ENCODE peak calls at places on chromosomes 13 and 19, in nine cellular contexts. I, D, G, F, C, M, Y, T and B are unnamed samples.

GRCh38 chr13:29529755-29530154 is 65.7 kb downstream of the SLC7A1 start:
- DNase-seq in Y (no peak), D (no peak), C (no peak), M (no peak), T (no peak), I (no peak), G (no peak), F (no peak), B (no peak)

GRCh38 chr13:73481877-73482445 is 423.2 kb downstream of the KLF5 start:
- DNase-seq in F (no peak), M (no peak), D (no peak), G (no peak), Y (no peak), C (no peak), T (no peak), I (no peak), B (no peak)

GRCh38 chr19:18013621-18014111 is 5.7 kb downstream of the ARRDC2 start:
- DNase-seq in I (no peak), Y (peak), G (no peak), T (no peak), F (no peak), D (no peak), C (no peak), M (no peak), B (no peak)

GRCh38 chr19:44021221-44021620 is 4.0 kb upstream of the ZNF222 start:
- DNase-seq in F (no peak), G (no peak), C (no peak), D (no peak), I (no peak), T (no peak), M (no peak), Y (no peak), B (no peak)

GRCh38 chr13:38042771-38043170 is 173.2 kb upstream of the TRPC4 start:
- DNase-seq in F (peak), C (no peak), M (no peak), Y (no peak), T (no peak), G (no peak), D (peak), I (peak), B (no peak)

GRCh38 chr19:1063909-1064660 is 2.9 kb upstream of the ARHGAP45 start:
- DNase-seq in D (no peak), T (no peak), M (no peak), F (no peak), Y (no peak), C (peak), I (no peak), G (peak), B (peak)

GRCh38 chr13:112890316-112891131 is 78.5 kb upstream of the MCF2L start:
- DNase-seq in C (no peak), F (no peak), T (no peak), D (no peak), I (no peak), Y (no peak), G (no peak), M (no peak), B (no peak)

GRCh38 chr13:110973007-110973700 is 58.3 kb upstream of the ANKRD10 start:
- DNase-seq in D (no peak), Y (no peak), T (no peak), M (no peak), C (no peak), F (no peak), I (no peak), G (no peak), B (no peak)

GRCh38 chr19:34431681-34432402 is 3.7 kb downstream of the UBA2 start:
- DNase-seq in T (no peak), I (no peak), C (no peak), Y (no peak), F (no peak), D (no peak), G (no peak), M (no peak), B (no peak)

GRCh38 chr13:39527961-39528720 is 74.9 kb downstream of the LHFPL6 start:
- DNase-seq in C (no peak), T (no peak), Y (no peak), D (peak), I (peak), M (peak), F (peak), G (no peak), B (peak)

GRCh38 chr13:40819797-40820315 is 30.4 kb downstream of the SLC25A15 start:
- DNase-seq in Y (no peak), G (no peak), D (no peak), C (no peak), I (no peak), F (no peak), T (no peak), M (no peak), B (no peak)

GRCh38 chr13:57128909-57129308 is 11.8 kb upstream of the PRR20A start:
- DNase-seq in I (peak), T (no peak), G (peak), D (no peak), Y (peak), F (no peak), C (no peak), M (no peak), B (peak)

GRCh38 chr19:6322284-6322683 is 11.1 kb downstream of the ACER1 start:
- DNase-seq in T (no peak), D (no peak), G (no peak), M (no peak), Y (no peak), F (no peak), I (no peak), C (no peak), B (no peak)

GRCh38 chr19:57642396-57643046 is 9.6 kb downstream of the ZNF211 start:
- DNase-seq in D (no peak), C (no peak), G (no peak), I (no peak), F (no peak), M (no peak), T (no peak), Y (no peak), B (no peak)

GRCh38 chr13:99958402-99959126 is 13.0 kb downstream of the ZIC5 start:
- DNase-seq in F (no peak), G (peak), M (no peak), C (peak), D (no peak), Y (peak), I (no peak), T (no peak), B (no peak)
- TF ChIP-seq EZH2 in F (no peak), G (peak), M (no peak), C (peak), D (peak), Y (no peak), I (no peak), T (no peak), B (no peak)

GRCh38 chr19:7873304-7874079 is 698 bp downstream of the PRR36 start:
- DNase-seq in D (no peak), M (no peak), C (peak), T (no peak), I (no peak), F (no peak), Y (no peak), G (peak), B (no peak)
- TF ChIP-seq EZH2 in D (peak), M (no peak), C (no peak), T (no peak), I (no peak), F (peak), Y (no peak), G (no peak), B (no peak)

DNA sequence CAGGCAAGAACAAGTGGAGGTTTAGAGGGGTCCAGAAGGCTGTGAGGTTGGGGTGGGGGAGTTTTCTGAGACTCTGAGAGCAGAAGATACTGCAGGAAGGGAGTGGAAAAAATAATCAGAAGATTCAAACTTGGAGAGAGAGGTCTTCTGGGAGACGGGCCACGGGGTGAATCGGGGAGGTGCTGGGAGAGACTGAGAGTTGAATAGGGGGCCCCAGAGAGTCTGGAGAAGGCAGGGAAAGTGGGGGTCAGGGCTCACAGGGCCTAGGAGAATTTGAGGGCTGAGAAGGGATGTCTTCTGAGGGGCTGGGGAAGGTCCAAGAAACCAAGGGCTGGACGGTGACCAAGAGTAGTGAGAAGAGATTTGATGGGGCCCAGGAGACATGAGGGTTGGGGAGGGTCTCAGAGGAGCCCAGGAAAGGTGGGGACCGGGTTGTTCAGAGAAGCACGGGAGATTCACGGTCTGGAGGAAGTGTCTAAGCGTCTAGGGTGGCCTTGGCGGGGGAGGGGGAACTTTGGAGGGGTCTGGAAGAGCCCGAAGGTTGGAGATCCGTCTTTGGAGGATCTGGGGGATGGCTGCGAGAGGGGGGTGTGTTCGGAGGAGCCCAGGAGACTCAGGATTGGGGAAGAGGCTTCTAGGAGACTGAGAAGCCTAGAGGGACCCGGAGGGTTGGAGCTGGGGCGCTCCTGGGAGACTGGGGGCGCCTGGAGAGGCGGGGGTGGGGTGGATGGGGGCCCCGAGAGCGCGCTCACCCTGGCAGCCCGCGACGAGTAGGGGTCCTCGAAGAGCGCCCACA is 1.5 kb downstream of the KCNC3 start:
- DNase-seq in T (no peak), G (peak), C (no peak), D (no peak), F (no peak), M (no peak), Y (no peak), I (no peak), B (no peak)
- TF ChIP-seq EZH2 in T (no peak), G (no peak), C (no peak), D (no peak), F (no peak), M (no peak), Y (no peak), I (no peak), B (no peak)

DNA sequence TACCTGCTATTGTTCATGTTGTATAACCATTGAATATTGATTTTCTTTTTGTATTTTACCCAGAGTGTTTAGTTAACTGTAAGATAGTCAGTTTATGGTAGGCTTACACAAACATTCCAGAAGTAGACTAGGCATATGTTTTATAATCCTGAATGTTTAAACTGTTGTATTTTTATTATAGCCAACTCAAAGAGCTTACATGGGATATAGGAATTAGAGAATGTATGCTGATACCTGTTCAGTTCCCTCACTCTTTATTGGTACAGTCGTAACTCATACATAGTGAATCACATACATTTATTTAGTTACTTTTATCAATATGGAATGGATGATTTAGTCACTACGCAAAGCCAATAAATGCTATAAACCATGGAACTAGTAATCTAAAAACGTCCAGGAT is 657.9 kb downstream of the SLITRK5 start:
- DNase-seq in M (no peak), Y (no peak), I (no peak), G (no peak), D (no peak), C (no peak), F (no peak), T (no peak), B (no peak)
- TF ChIP-seq EZH2 in M (no peak), Y (no peak), I (no peak), G (no peak), D (no peak), C (no peak), F (no peak), T (no peak), B (no peak)

DNA sequence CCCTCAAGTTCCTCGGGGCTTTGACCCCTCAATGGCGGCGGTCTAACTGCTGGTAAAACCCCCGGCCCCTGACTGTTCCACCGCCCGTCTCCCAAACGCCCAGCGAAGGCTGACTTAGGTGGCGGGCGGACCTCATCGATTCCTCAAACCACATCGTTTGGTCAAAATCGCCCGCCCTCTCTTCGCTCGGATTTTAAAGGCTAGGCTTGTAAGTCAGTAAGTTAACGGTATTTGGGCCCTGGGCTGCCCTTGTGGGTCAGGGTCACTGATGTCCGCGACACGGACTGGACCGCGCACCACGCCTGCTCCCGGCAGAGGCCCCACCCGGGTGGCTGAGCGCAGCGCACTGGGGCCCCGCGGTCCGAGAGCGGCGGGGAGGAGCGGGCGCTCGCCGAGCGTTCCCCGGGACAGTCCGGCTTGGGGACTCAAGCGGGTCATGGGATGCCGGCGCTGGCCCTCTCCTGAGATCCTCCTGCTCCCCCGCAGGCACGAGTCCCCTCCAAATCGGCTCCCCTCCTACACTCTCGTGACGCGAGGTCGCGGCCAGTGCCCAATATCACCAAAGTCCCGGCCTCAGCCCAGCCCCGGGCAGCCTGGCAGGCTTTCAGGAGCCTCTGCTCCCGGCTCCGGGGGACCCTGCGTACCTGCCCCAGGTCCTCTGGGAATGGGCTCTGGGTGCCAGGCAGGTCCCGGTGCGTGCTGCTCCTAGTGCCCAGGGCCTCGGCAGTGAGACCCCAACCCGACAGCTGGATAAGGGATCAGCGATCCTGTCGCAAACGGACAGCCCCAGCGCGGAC is 990 bp downstream of the FLT1 start:
- DNase-seq in Y (peak), C (peak), I (no peak), M (no peak), T (no peak), G (peak), F (no peak), D (no peak), B (no peak)
- TF ChIP-seq EZH2 in Y (peak), C (peak), I (peak), M (no peak), T (no peak), G (no peak), F (peak), D (peak), B (no peak)